ENCODE peak calls at places on chromosome 1, in six cellular contexts. One of them, this sample, is unnamed.

GRCh38 chr1:201916649-201917249 is 28.1 kb downstream of the SHISA4 start:
- DNase-seq in gastrocnemius medialis: peak
- DNase-seq in CD4-positive, alpha-beta memory T cell: no peak
- DNase-seq in NCI-H2081: no peak
- DNase-seq in activated effector memory CD4-positive, alpha-beta T cell treated with anti-CD3 and anti-CD28 coated beads, Interleukin-2, amount 50 U/mL, for 16 hours: no peak
- DNase-seq in iPS DF 19.7: no peak
- DNase-seq in this sample: peak

GRCh38 chr1:108007070-108007469 is 42.1 kb upstream of the VAV3 start:
- DNase-seq in gastrocnemius medialis: no peak
- DNase-seq in CD4-positive, alpha-beta memory T cell: no peak
- DNase-seq in NCI-H2081: no peak
- DNase-seq in activated effector memory CD4-positive, alpha-beta T cell treated with anti-CD3 and anti-CD28 coated beads, Interleukin-2, amount 50 U/mL, for 16 hours: no peak
- DNase-seq in iPS DF 19.7: no peak
- DNase-seq in this sample: no peak

GRCh38 chr1:61322769-61323168 is 240.4 kb downstream of the NFIA start:
- DNase-seq in gastrocnemius medialis: no peak
- DNase-seq in CD4-positive, alpha-beta memory T cell: no peak
- DNase-seq in NCI-H2081: peak
- DNase-seq in activated effector memory CD4-positive, alpha-beta T cell treated with anti-CD3 and anti-CD28 coated beads, Interleukin-2, amount 50 U/mL, for 16 hours: no peak
- DNase-seq in iPS DF 19.7: no peak
- DNase-seq in this sample: no peak

GRCh38 chr1:224959656-224960055 is 30.2 kb downstream of the DNAH14 start:
- DNase-seq in gastrocnemius medialis: no peak
- DNase-seq in CD4-positive, alpha-beta memory T cell: no peak
- DNase-seq in NCI-H2081: no peak
- DNase-seq in activated effector memory CD4-positive, alpha-beta T cell treated with anti-CD3 and anti-CD28 coated beads, Interleukin-2, amount 50 U/mL, for 16 hours: no peak
- DNase-seq in iPS DF 19.7: no peak
- DNase-seq in this sample: no peak

GRCh38 chr1:91700771-91701493 is 185.0 kb downstream of the TGFBR3 start:
- DNase-seq in gastrocnemius medialis: no peak
- DNase-seq in CD4-positive, alpha-beta memory T cell: no peak
- DNase-seq in NCI-H2081: no peak
- DNase-seq in activated effector memory CD4-positive, alpha-beta T cell treated with anti-CD3 and anti-CD28 coated beads, Interleukin-2, amount 50 U/mL, for 16 hours: no peak
- DNase-seq in iPS DF 19.7: no peak
- DNase-seq in this sample: no peak

GRCh38 chr1:178937770-178938169 is 66.9 kb upstream of the ANGPTL1 start:
- DNase-seq in gastrocnemius medialis: no peak
- DNase-seq in CD4-positive, alpha-beta memory T cell: no peak
- DNase-seq in NCI-H2081: no peak
- DNase-seq in activated effector memory CD4-positive, alpha-beta T cell treated with anti-CD3 and anti-CD28 coated beads, Interleukin-2, amount 50 U/mL, for 16 hours: no peak
- DNase-seq in iPS DF 19.7: no peak
- DNase-seq in this sample: no peak

GRCh38 chr1:70204578-70204977 is 801 bp downstream of the LRRC40 start:
- DNase-seq in gastrocnemius medialis: no peak
- DNase-seq in CD4-positive, alpha-beta memory T cell: no peak
- DNase-seq in NCI-H2081: no peak
- DNase-seq in activated effector memory CD4-positive, alpha-beta T cell treated with anti-CD3 and anti-CD28 coated beads, Interleukin-2, amount 50 U/mL, for 16 hours: no peak
- DNase-seq in iPS DF 19.7: no peak
- DNase-seq in this sample: no peak

GRCh38 chr1:44423706-44424546 is 18.9 kb downstream of the RNF220 start:
- DNase-seq in gastrocnemius medialis: peak
- DNase-seq in CD4-positive, alpha-beta memory T cell: no peak
- DNase-seq in NCI-H2081: no peak
- DNase-seq in activated effector memory CD4-positive, alpha-beta T cell treated with anti-CD3 and anti-CD28 coated beads, Interleukin-2, amount 50 U/mL, for 16 hours: no peak
- DNase-seq in iPS DF 19.7: no peak
- DNase-seq in this sample: peak

GRCh38 chr1:70966018-70966638 is 81.5 kb downstream of the PTGER3 start:
- DNase-seq in gastrocnemius medialis: no peak
- DNase-seq in CD4-positive, alpha-beta memory T cell: no peak
- DNase-seq in NCI-H2081: no peak
- DNase-seq in activated effector memory CD4-positive, alpha-beta T cell treated with anti-CD3 and anti-CD28 coated beads, Interleukin-2, amount 50 U/mL, for 16 hours: no peak
- DNase-seq in iPS DF 19.7: no peak
- DNase-seq in this sample: no peak

GRCh38 chr1:21530368-21531016 is 21.3 kb downstream of the ALPL start:
- DNase-seq in gastrocnemius medialis: no peak
- DNase-seq in CD4-positive, alpha-beta memory T cell: no peak
- DNase-seq in NCI-H2081: no peak
- DNase-seq in activated effector memory CD4-positive, alpha-beta T cell treated with anti-CD3 and anti-CD28 coated beads, Interleukin-2, amount 50 U/mL, for 16 hours: no peak
- DNase-seq in iPS DF 19.7: no peak
- DNase-seq in this sample: no peak

GRCh38 chr1:111541721-111542120 is 38.3 kb upstream of the ADORA3 start:
- DNase-seq in gastrocnemius medialis: no peak
- DNase-seq in CD4-positive, alpha-beta memory T cell: no peak
- DNase-seq in NCI-H2081: no peak
- DNase-seq in activated effector memory CD4-positive, alpha-beta T cell treated with anti-CD3 and anti-CD28 coated beads, Interleukin-2, amount 50 U/mL, for 16 hours: no peak
- DNase-seq in iPS DF 19.7: no peak
- DNase-seq in this sample: no peak

This sample was measured in kidney epithelial cell.